ENCODE peak calls at places on chromosomes 13 and 19, in six cellular contexts. K is suprapubic skin, Q is transverse colon, N is tibial nerve, V is GM12878, U is H1. G is an unnamed sample. For H3K27me3, the result is how much of the 10 kb centered on the place peaks cover.

GRCh38 chr19:55468054-55468393 is 3.5 kb upstream of the C19orf85 start:
- DNase-seq in K (no peak), Q (no peak), N (no peak), V (no peak), U (no peak), G (no peak)

GRCh38 chr13:94696171-94696570 is 16.2 kb downstream of the SOX21 start:
- DNase-seq in K (no peak), Q (no peak), N (no peak), V (no peak), U (no peak), G (no peak)

GRCh38 chr19:4067396-4068057 is 828 bp upstream of the ZBTB7A start:
- DNase-seq in K (peak), Q (no peak), N (no peak), V (no peak), U (no peak), G (peak)

GRCh38 chr19:44025217-44025936 is at the start of gene ZNF222:
- DNase-seq in K (peak), Q (peak), N (peak), V (peak), U (peak), G (peak)

GRCh38 chr13:27442797-27443196 is 7.6 kb downstream of the MTIF3 start:
- DNase-seq in K (no peak), Q (peak), N (no peak), V (no peak), U (no peak), G (no peak)

GRCh38 chr19:15291089-15291488 is 41.2 kb downstream of the BRD4 start:
- DNase-seq in K (no peak), Q (no peak), N (no peak), V (no peak), U (no peak), G (no peak)

GRCh38 chr19:10010247-10010691 is at the start of gene COL5A3:
- DNase-seq in K (peak), Q (peak), N (peak), V (no peak), U (no peak), G (peak)

GRCh38 chr19:44848805-44849457 is 2.8 kb downstream of the NECTIN2 start:
- DNase-seq in K (peak), Q (no peak), N (no peak), V (no peak), U (no peak), G (peak)

GRCh38 chr19:56566904-56567273 is 379 bp upstream of the ZNF470 start:
- DNase-seq in K (peak), Q (peak), N (no peak), V (no peak), U (no peak), G (no peak)

GRCh38 chr13:33053397-33054066 is 37.3 kb downstream of the KL start:
- DNase-seq in K (no peak), Q (no peak), N (no peak), V (no peak), U (no peak), G (no peak)

GRCh38 chr19:18799389-18799970 is 8.4 kb upstream of the COMP start:
- DNase-seq in K (no peak), Q (no peak), N (no peak), V (no peak), U (no peak), G (no peak)
- H3K27me3 ChIP-seq in K (under half), Q (half or more), N (half or more), V (under half), U (under half), G (under half)

DNA sequence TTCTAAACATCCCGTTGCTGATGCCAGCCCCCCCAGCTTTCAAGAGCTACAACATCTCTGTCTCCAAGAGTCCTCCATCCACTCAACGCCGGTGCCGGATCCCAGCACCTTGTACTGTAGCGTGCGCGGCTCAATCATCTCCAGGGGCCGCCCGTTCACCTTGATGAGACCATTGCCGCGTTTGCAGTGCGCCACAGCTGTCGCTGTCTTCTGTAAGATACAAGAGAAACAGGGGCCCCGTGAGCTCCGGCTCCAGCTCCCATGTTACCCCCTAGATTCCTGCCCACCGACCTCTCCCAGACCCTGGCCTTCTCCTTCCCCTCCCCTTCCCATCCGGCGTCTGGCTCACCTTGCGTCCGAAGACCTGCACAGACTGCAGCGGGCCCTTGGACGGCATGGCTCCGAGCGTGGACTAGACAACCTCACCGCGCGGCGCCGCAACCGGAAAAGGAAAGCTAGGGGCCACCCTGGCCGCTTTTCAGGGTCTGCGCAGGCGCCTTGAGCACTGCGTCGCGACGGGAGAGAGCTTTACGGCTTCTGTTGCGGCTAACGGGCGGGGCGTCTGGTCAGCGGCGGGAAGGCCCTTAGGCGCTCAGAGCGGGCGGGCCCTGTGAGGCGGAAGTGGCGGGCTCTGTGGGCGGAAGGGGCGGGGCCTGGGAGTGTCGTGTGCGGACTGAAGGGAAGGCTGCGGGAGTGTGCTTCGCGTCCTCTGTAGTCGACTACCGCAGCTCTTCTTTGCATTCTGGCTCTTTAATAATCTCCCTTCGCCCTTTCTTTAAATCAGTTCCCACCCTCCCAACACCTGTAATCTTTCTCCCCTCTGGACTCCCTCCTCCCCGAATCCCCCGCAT is at the start of gene RPS16:
- DNase-seq in K (peak), Q (peak), N (peak), V (peak), U (peak), G (peak)
- TF ChIP-seq EP300 in K (no peak), Q (no peak), N (peak), V (no peak), U (no peak), G (no peak)

GRCh38 chr19:18387395-18387794 is 1.4 kb downstream of the GDF15 start:
- DNase-seq in K (no peak), Q (no peak), N (no peak), V (no peak), U (no peak), G (no peak)

GRCh38 chr19:18386543-18387251 is 739 bp downstream of the GDF15 start:
- DNase-seq in K (no peak), Q (peak), N (peak), V (no peak), U (no peak), G (no peak)

GRCh38 chr19:18385359-18385674 is 641 bp upstream of the GDF15 start:
- DNase-seq in K (no peak), Q (no peak), N (no peak), V (no peak), U (no peak), G (no peak)

GRCh38 chr19:18384775-18385174 is 1.2 kb upstream of the GDF15 start:
- DNase-seq in K (no peak), Q (no peak), N (no peak), V (no peak), U (no peak), G (no peak)

GRCh38 chr19:18385675-18386542 is at the start of gene GDF15:
- DNase-seq in K (peak), Q (peak), N (peak), V (no peak), U (no peak), G (peak)
- TF ChIP-seq POLR2A in K (no peak), Q (peak), N (peak), V (peak), U (no peak), G (no peak)

DNA sequence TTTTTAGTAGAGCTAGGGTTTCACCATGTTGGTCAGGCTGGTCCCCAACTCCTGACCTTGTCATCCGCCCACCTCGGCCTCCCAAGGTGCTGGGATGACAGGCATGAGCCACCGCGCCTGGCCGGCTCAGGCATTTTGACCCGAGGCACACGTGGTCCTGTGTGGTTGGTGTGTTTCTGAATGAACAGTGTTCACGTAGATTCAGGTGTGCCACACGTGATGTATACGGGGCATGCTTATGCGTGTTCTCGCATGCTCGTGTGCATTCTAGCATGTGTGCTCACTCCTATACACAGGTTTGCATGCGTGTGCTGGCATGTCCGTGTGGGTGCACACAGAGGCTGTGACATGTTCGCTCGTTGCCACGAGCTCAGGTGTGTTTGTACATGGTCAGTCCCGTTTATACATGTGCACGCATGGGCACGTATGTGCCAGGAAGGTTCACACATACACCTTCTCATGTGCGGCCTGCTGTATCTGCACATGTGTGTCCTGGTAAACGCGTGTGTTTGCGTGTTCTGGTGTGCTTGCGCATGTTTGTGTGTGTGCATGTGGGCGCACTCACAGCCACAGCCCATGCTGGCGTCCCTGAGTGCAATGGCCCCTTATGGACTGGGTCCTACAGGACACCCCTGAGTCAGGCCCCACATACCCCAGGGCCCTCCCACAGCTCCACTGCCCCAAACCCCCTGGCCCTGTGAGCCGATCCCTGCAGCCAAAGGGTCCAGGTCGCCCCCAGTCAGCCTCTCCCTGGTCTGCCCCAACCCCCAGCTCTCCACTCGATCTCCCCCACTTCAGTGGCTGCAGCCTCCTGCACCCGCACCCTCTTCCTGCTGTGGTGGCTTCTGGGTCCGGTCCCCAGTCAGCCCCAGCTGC is 20.6 kb upstream of the TCF3 start:
- DNase-seq in K (peak), Q (no peak), N (no peak), V (no peak), U (no peak), G (no peak)
- H3K27me3 ChIP-seq in K (half or more), Q (half or more), N (half or more), V (under half), U (half or more), G (under half)

GRCh38 chr19:38666662-38667448 is 19.4 kb downstream of the ACTN4 start:
- DNase-seq in K (no peak), Q (peak), N (no peak), V (no peak), U (no peak), G (no peak)

GRCh38 chr19:38667552-38668205 is 20.2 kb downstream of the ACTN4 start:
- DNase-seq in K (no peak), Q (no peak), N (no peak), V (no peak), U (no peak), G (no peak)

GRCh38 chr19:38665219-38665931 is 17.9 kb downstream of the ACTN4 start:
- DNase-seq in K (no peak), Q (no peak), N (no peak), V (no peak), U (no peak), G (no peak)

GRCh38 chr19:38664503-38665211 is 17.2 kb downstream of the ACTN4 start:
- DNase-seq in K (no peak), Q (no peak), N (no peak), V (no peak), U (no peak), G (no peak)

GRCh38 chr19:38665950-38666661 is 18.7 kb downstream of the ACTN4 start:
- DNase-seq in K (no peak), Q (peak), N (peak), V (no peak), U (peak), G (peak)
- TF ChIP-seq EP300 in K (no peak), Q (no peak), N (peak), V (no peak), U (no peak), G (no peak)

GRCh38 chr13:97710797-97711196 is 242.7 kb upstream of the IPO5 start:
- DNase-seq in K (no peak), Q (no peak), N (no peak), V (no peak), U (no peak), G (no peak)

GRCh38 chr13:97716746-97717145 is 236.7 kb upstream of the IPO5 start:
- DNase-seq in K (no peak), Q (no peak), N (no peak), V (no peak), U (no peak), G (no peak)

GRCh38 chr13:97715763-97716162 is 237.7 kb upstream of the IPO5 start:
- DNase-seq in K (no peak), Q (no peak), N (no peak), V (no peak), U (no peak), G (no peak)

GRCh38 chr13:97712770-97713169 is 240.7 kb upstream of the IPO5 start:
- DNase-seq in K (no peak), Q (no peak), N (no peak), V (no peak), U (no peak), G (no peak)
- TF ChIP-seq POLR2A in K (no peak), Q (no peak), N (no peak), V (no peak), U (no peak), G (no peak)

GRCh38 chr19:1294688-1295087 is 9.0 kb downstream of the EFNA2 start:
- DNase-seq in K (peak), Q (no peak), N (no peak), V (no peak), U (no peak), G (no peak)
- H3K27me3 ChIP-seq in K (half or more), Q (under half), N (half or more), V (under half), U (under half), G (under half)

DNA sequence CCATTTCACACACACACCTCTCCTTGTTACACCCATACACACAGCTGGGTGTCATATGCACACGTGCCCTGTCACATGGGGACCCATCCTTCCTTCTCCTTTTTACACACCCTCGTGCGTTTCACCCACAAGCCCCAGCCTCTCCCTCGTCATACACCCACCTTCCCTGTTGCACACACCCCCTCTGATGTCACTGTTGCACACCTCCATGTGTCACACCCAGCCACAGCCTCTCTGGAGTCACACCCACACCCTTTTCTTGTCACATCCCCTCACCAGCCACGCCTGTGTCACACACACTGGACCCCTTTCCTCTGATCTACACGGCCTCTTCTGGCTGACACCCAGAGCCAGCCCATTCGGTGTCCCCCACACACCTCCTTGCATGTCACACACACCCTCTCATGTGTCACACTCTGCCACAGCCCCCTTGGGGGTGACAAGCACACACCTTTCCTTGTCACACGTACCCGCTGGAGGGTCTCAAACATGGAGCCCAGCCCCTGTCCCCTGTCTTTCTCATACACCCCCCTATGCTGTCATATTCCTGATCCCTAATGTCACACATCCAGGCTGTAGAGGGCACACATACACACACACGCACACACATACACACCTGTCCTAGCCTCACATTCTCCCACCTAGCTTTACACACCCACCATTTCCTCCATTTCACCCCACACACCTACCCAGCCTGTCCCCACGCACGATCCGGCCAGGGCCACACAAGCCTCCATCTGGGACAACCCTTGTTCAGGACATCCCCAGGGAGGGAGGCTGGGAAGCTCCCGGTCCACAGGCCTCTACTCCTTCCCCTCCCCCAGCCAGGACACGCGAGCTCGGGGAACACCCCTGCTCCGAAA is 1.4 kb downstream of the NOVA2 start:
- DNase-seq in K (no peak), Q (no peak), N (no peak), V (no peak), U (no peak), G (no peak)
- TF ChIP-seq EP300 in K (no peak), Q (no peak), N (no peak), V (no peak), U (no peak), G (no peak)

GRCh38 chr19:2693492-2693891 is 9.0 kb downstream of the GNG7 start:
- DNase-seq in K (no peak), Q (no peak), N (no peak), V (no peak), U (no peak), G (no peak)
- TF ChIP-seq POLR2A in K (no peak), Q (no peak), N (no peak), V (no peak), U (no peak), G (no peak)